ENCODE peak calls at places on chromosomes 7 and 10, in ten cellular contexts. One of them, this sample, is unnamed.

GRCh38 chr10:71454347-71454746 is 57.6 kb downstream of the CDH23 start:
- DNase-seq in spleen: no peak
- DNase-seq in prostate gland: no peak
- DNase-seq in AG04449: no peak
- DNase-seq in epithelial cell of proximal tubule: no peak
- DNase-seq in psoas muscle: no peak
- DNase-seq in astrocyte of the spinal cord: no peak
- DNase-seq in tibial nerve: no peak
- DNase-seq in fibroblast of pulmonary artery: no peak
- DNase-seq in cardiac muscle cell: no peak
- DNase-seq in this sample: no peak

GRCh38 chr7:76294344-76295024 is 8.0 kb upstream of the HSPB1 start:
- DNase-seq in astrocyte of the spinal cord: peak; percentile 98
- DNase-seq in epithelial cell of proximal tubule: no peak
- DNase-seq in psoas muscle: peak; percentile 99
- DNase-seq in fibroblast of pulmonary artery: peak; percentile 97
- DNase-seq in tibial nerve: peak; percentile 97
- DNase-seq in spleen: peak; percentile 90
- DNase-seq in AG04449: peak; percentile 57
- DNase-seq in prostate gland: peak; percentile 96
- DNase-seq in cardiac muscle cell: peak; percentile 86
- DNase-seq in this sample: peak; percentile 81

GRCh38 chr10:24947304-24948097 is 4.9 kb downstream of the PRTFDC1 start:
- DNase-seq in spleen: no peak
- DNase-seq in fibroblast of pulmonary artery: peak; percentile 66
- DNase-seq in psoas muscle: no peak
- DNase-seq in AG04449: no peak
- DNase-seq in astrocyte of the spinal cord: peak; percentile 59
- DNase-seq in epithelial cell of proximal tubule: no peak
- DNase-seq in tibial nerve: no peak
- DNase-seq in prostate gland: no peak
- DNase-seq in cardiac muscle cell: no peak
- DNase-seq in this sample: no peak

GRCh38 chr7:85114342-85114741 is 72.5 kb downstream of the SEMA3D start:
- DNase-seq in prostate gland: no peak
- DNase-seq in AG04449: no peak
- DNase-seq in psoas muscle: no peak
- DNase-seq in spleen: no peak
- DNase-seq in cardiac muscle cell: no peak
- DNase-seq in tibial nerve: no peak
- DNase-seq in astrocyte of the spinal cord: no peak
- DNase-seq in fibroblast of pulmonary artery: no peak
- DNase-seq in epithelial cell of proximal tubule: no peak
- DNase-seq in this sample: no peak

GRCh38 chr7:15751191-15751701 is 64.8 kb upstream of the MEOX2 start:
- DNase-seq in AG04449: no peak
- DNase-seq in tibial nerve: no peak
- DNase-seq in prostate gland: no peak
- DNase-seq in psoas muscle: no peak
- DNase-seq in cardiac muscle cell: no peak
- DNase-seq in astrocyte of the spinal cord: peak; percentile 72
- DNase-seq in spleen: no peak
- DNase-seq in fibroblast of pulmonary artery: peak; percentile 35
- DNase-seq in epithelial cell of proximal tubule: no peak
- DNase-seq in this sample: no peak

GRCh38 chr10:103192089-103192450 is 1.0 kb downstream of the NT5C2 start:
- DNase-seq in AG04449: no peak
- DNase-seq in fibroblast of pulmonary artery: no peak
- DNase-seq in epithelial cell of proximal tubule: no peak
- DNase-seq in cardiac muscle cell: no peak
- DNase-seq in tibial nerve: no peak
- DNase-seq in psoas muscle: no peak
- DNase-seq in astrocyte of the spinal cord: no peak
- DNase-seq in spleen: no peak
- DNase-seq in prostate gland: no peak
- DNase-seq in this sample: no peak

GRCh38 chr7:94205529-94205928 is 189.2 kb upstream of the COL1A2 start:
- DNase-seq in spleen: no peak
- DNase-seq in tibial nerve: no peak
- DNase-seq in fibroblast of pulmonary artery: peak; percentile 27
- DNase-seq in astrocyte of the spinal cord: no peak
- DNase-seq in cardiac muscle cell: peak; percentile 48
- DNase-seq in prostate gland: no peak
- DNase-seq in psoas muscle: no peak
- DNase-seq in AG04449: no peak
- DNase-seq in epithelial cell of proximal tubule: no peak
- DNase-seq in this sample: no peak

GRCh38 chr10:1347525-1347924 is 291.3 kb downstream of the WDR37 start:
- DNase-seq in fibroblast of pulmonary artery: no peak
- DNase-seq in prostate gland: no peak
- DNase-seq in tibial nerve: no peak
- DNase-seq in spleen: no peak
- DNase-seq in cardiac muscle cell: no peak
- DNase-seq in AG04449: no peak
- DNase-seq in astrocyte of the spinal cord: no peak
- DNase-seq in epithelial cell of proximal tubule: no peak
- DNase-seq in psoas muscle: no peak
- DNase-seq in this sample: no peak

GRCh38 chr10:78904196-78904595 is 164.6 kb upstream of the ZMIZ1 start:
- DNase-seq in astrocyte of the spinal cord: no peak
- DNase-seq in fibroblast of pulmonary artery: no peak
- DNase-seq in spleen: peak; percentile 53
- DNase-seq in prostate gland: no peak
- DNase-seq in AG04449: no peak
- DNase-seq in tibial nerve: no peak
- DNase-seq in psoas muscle: no peak
- DNase-seq in cardiac muscle cell: no peak
- DNase-seq in epithelial cell of proximal tubule: no peak
- DNase-seq in this sample: no peak

GRCh38 chr7:146119016-146119415 is 2.4 kb downstream of the CNTNAP2 start:
- DNase-seq in fibroblast of pulmonary artery: peak; percentile 2
- DNase-seq in prostate gland: no peak
- DNase-seq in cardiac muscle cell: no peak
- DNase-seq in tibial nerve: no peak
- DNase-seq in epithelial cell of proximal tubule: no peak
- DNase-seq in AG04449: no peak
- DNase-seq in psoas muscle: no peak
- DNase-seq in astrocyte of the spinal cord: no peak
- DNase-seq in spleen: no peak
- DNase-seq in this sample: no peak

GRCh38 chr7:52711951-52712350 is 323.5 kb upstream of the POM121L12 start:
- DNase-seq in cardiac muscle cell: no peak
- DNase-seq in fibroblast of pulmonary artery: no peak
- DNase-seq in spleen: no peak
- DNase-seq in epithelial cell of proximal tubule: no peak
- DNase-seq in prostate gland: no peak
- DNase-seq in tibial nerve: no peak
- DNase-seq in astrocyte of the spinal cord: no peak
- DNase-seq in psoas muscle: no peak
- DNase-seq in AG04449: no peak
- DNase-seq in this sample: no peak

GRCh38 chr10:77877461-77878344 is 48.9 kb downstream of the DLG5 start:
- DNase-seq in psoas muscle: peak; percentile 64
- DNase-seq in spleen: peak; percentile 87
- DNase-seq in cardiac muscle cell: peak; percentile 72
- DNase-seq in prostate gland: no peak
- DNase-seq in fibroblast of pulmonary artery: peak; percentile 81
- DNase-seq in tibial nerve: no peak
- DNase-seq in astrocyte of the spinal cord: peak; percentile 76
- DNase-seq in AG04449: no peak
- DNase-seq in epithelial cell of proximal tubule: no peak
- DNase-seq in this sample: no peak

GRCh38 chr10:124512040-124512428 is 50.4 kb downstream of the LHPP start:
- DNase-seq in cardiac muscle cell: no peak
- DNase-seq in spleen: peak; percentile 41
- DNase-seq in epithelial cell of proximal tubule: no peak
- DNase-seq in prostate gland: no peak
- DNase-seq in tibial nerve: no peak
- DNase-seq in psoas muscle: no peak
- DNase-seq in AG04449: no peak
- DNase-seq in fibroblast of pulmonary artery: no peak
- DNase-seq in astrocyte of the spinal cord: no peak
- DNase-seq in this sample: no peak

GRCh38 chr7:16347461-16348192 is 73.7 kb downstream of the CRPPA start:
- DNase-seq in cardiac muscle cell: peak; percentile 80
- DNase-seq in spleen: no peak
- DNase-seq in astrocyte of the spinal cord: peak; percentile 40
- DNase-seq in AG04449: no peak
- DNase-seq in epithelial cell of proximal tubule: no peak
- DNase-seq in fibroblast of pulmonary artery: peak; percentile 10
- DNase-seq in tibial nerve: no peak
- DNase-seq in psoas muscle: no peak
- DNase-seq in prostate gland: no peak
- DNase-seq in this sample: no peak

GRCh38 chr10:48924988-48925387 is 14.7 kb downstream of the LRRC18 start:
- DNase-seq in astrocyte of the spinal cord: no peak
- DNase-seq in AG04449: no peak
- DNase-seq in epithelial cell of proximal tubule: no peak
- DNase-seq in cardiac muscle cell: no peak
- DNase-seq in tibial nerve: no peak
- DNase-seq in fibroblast of pulmonary artery: no peak
- DNase-seq in spleen: no peak
- DNase-seq in prostate gland: no peak
- DNase-seq in psoas muscle: no peak
- DNase-seq in this sample: no peak

GRCh38 chr7:27201231-27202017 is 1.5 kb upstream of the HOXA13 start:
- DNase-seq in fibroblast of pulmonary artery: no peak
- DNase-seq in epithelial cell of proximal tubule: no peak
- DNase-seq in psoas muscle: no peak
- DNase-seq in AG04449: no peak
- DNase-seq in spleen: peak; percentile 39
- DNase-seq in prostate gland: no peak
- DNase-seq in cardiac muscle cell: no peak
- DNase-seq in tibial nerve: no peak
- DNase-seq in astrocyte of the spinal cord: no peak
- DNase-seq in this sample: no peak

GRCh38 chr7:158407581-158408331 is 179.9 kb downstream of the PTPRN2 start:
- DNase-seq in fibroblast of pulmonary artery: peak; percentile 38
- DNase-seq in tibial nerve: peak; percentile 29
- DNase-seq in epithelial cell of proximal tubule: no peak
- DNase-seq in AG04449: no peak
- DNase-seq in cardiac muscle cell: peak; percentile 38
- DNase-seq in psoas muscle: no peak
- DNase-seq in prostate gland: no peak
- DNase-seq in astrocyte of the spinal cord: peak; percentile 34
- DNase-seq in spleen: peak; percentile 57
- DNase-seq in this sample: no peak
- TF ChIP-seq CTCF in fibroblast of pulmonary artery: peak; percentile 14
- TF ChIP-seq CTCF in tibial nerve: peak; percentile 26
- TF ChIP-seq CTCF in epithelial cell of proximal tubule: peak; percentile 30
- TF ChIP-seq CTCF in AG04449: no peak
- TF ChIP-seq CTCF in cardiac muscle cell: peak; percentile 31
- TF ChIP-seq CTCF in psoas muscle: no peak
- TF ChIP-seq CTCF in prostate gland: peak; percentile 36
- TF ChIP-seq CTCF in astrocyte of the spinal cord: peak; percentile 20
- TF ChIP-seq CTCF in spleen: no peak
- TF ChIP-seq CTCF in this sample: peak; percentile 23

DNA sequence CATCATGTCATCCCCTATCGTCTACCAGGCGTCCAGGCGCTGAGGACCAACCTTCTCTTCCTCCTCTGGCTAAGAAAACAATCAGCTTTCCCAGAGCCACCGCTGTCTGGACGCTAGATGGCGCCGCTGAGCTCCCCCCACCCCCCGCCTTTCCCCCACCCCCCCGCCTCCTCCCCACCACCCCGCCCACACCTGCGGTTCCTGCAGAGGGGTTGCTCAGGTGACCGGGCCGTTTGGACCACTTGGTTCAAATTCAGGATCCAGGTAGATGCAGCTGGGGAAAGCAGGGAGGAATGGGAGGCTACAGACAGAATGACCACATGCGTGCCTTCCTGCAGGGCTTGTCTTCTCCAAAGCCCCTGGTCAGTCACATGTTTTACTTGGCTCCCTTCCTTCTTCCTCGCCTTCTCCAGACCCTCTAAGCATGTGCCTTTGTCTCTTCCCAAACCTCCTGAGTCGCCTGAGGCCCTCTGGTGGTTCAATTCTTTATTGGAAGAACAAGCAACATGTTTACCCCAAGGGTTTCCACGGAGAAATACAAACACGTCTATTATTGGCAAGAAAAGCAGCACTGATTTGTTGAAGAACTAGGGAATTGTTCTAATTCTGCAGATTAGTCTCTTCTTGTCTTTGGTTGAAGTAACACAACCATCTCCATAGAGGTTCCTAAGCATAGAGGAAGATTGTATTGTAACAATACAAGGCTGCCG is 24.7 kb downstream of the AOC1 start:
- DNase-seq in prostate gland: peak; percentile 32
- DNase-seq in fibroblast of pulmonary artery: peak; percentile 79
- DNase-seq in cardiac muscle cell: peak; percentile 79
- DNase-seq in psoas muscle: no peak
- DNase-seq in spleen: peak; percentile 74
- DNase-seq in astrocyte of the spinal cord: peak; percentile 55
- DNase-seq in tibial nerve: peak; percentile 67
- DNase-seq in AG04449: no peak
- DNase-seq in epithelial cell of proximal tubule: peak; percentile 66
- DNase-seq in this sample: peak; percentile 72
- TF ChIP-seq CTCF in prostate gland: no peak
- TF ChIP-seq CTCF in fibroblast of pulmonary artery: peak; percentile 59
- TF ChIP-seq CTCF in cardiac muscle cell: peak; percentile 49
- TF ChIP-seq CTCF in psoas muscle: peak; percentile 21
- TF ChIP-seq CTCF in spleen: no peak
- TF ChIP-seq CTCF in astrocyte of the spinal cord: peak; percentile 51
- TF ChIP-seq CTCF in tibial nerve: peak; percentile 46
- TF ChIP-seq CTCF in AG04449: peak; percentile 32
- TF ChIP-seq CTCF in epithelial cell of proximal tubule: peak; percentile 75
- TF ChIP-seq CTCF in this sample: peak; percentile 57

GRCh38 chr10:127757033-127757432 is 20.0 kb downstream of the FOXI2 start:
- DNase-seq in epithelial cell of proximal tubule: no peak
- DNase-seq in spleen: no peak
- DNase-seq in cardiac muscle cell: no peak
- DNase-seq in fibroblast of pulmonary artery: no peak
- DNase-seq in prostate gland: no peak
- DNase-seq in AG04449: no peak
- DNase-seq in psoas muscle: no peak
- DNase-seq in tibial nerve: no peak
- DNase-seq in astrocyte of the spinal cord: no peak
- DNase-seq in this sample: no peak
- TF ChIP-seq CTCF in epithelial cell of proximal tubule: peak; percentile 2
- TF ChIP-seq CTCF in spleen: no peak
- TF ChIP-seq CTCF in cardiac muscle cell: no peak
- TF ChIP-seq CTCF in fibroblast of pulmonary artery: no peak
- TF ChIP-seq CTCF in prostate gland: no peak
- TF ChIP-seq CTCF in AG04449: no peak
- TF ChIP-seq CTCF in psoas muscle: no peak
- TF ChIP-seq CTCF in tibial nerve: no peak
- TF ChIP-seq CTCF in astrocyte of the spinal cord: no peak
- TF ChIP-seq CTCF in this sample: no peak

GRCh38 chr10:68982389-68982788 is 6.2 kb upstream of the KIFBP start:
- DNase-seq in cardiac muscle cell: no peak
- DNase-seq in astrocyte of the spinal cord: no peak
- DNase-seq in tibial nerve: no peak
- DNase-seq in fibroblast of pulmonary artery: no peak
- DNase-seq in prostate gland: no peak
- DNase-seq in psoas muscle: no peak
- DNase-seq in epithelial cell of proximal tubule: no peak
- DNase-seq in spleen: no peak
- DNase-seq in AG04449: no peak
- DNase-seq in this sample: no peak

DNA sequence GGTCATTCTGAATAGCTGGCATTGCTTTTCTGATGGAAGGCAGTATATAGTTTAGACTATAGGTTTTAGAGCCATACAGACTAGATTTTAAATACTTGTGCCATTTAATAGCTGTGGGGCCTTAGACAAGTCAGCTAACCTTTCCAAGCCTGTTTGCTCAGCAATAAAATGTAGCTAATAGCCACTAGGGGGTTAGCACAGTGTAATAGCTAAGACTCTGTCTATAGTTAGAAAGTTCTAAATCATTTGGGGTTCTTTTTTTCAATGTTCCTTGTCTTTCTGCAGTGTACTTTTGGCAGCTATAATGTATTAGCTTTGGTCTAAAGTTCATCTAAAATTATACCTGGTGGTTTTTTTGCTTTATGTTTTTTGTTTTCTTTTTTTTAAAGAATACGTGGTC is 7.5 kb upstream of the KIFBP start:
- DNase-seq in AG04449: no peak
- DNase-seq in astrocyte of the spinal cord: no peak
- DNase-seq in prostate gland: no peak
- DNase-seq in fibroblast of pulmonary artery: peak; percentile 25
- DNase-seq in epithelial cell of proximal tubule: no peak
- DNase-seq in tibial nerve: no peak
- DNase-seq in spleen: no peak
- DNase-seq in psoas muscle: no peak
- DNase-seq in cardiac muscle cell: no peak
- DNase-seq in this sample: no peak
- TF ChIP-seq CTCF in AG04449: no peak
- TF ChIP-seq CTCF in astrocyte of the spinal cord: peak; percentile 25
- TF ChIP-seq CTCF in prostate gland: no peak
- TF ChIP-seq CTCF in fibroblast of pulmonary artery: peak; percentile 38
- TF ChIP-seq CTCF in epithelial cell of proximal tubule: peak; percentile 45
- TF ChIP-seq CTCF in tibial nerve: no peak
- TF ChIP-seq CTCF in spleen: no peak
- TF ChIP-seq CTCF in psoas muscle: no peak
- TF ChIP-seq CTCF in cardiac muscle cell: peak; percentile 28
- TF ChIP-seq CTCF in this sample: no peak